ENCODE peak calls at places on chromosomes 4 and X, in six cellular contexts. W is RCC 7860, B is HEK293T, R is body of pancreas, J is midbrain, X is Caki2. C is an unnamed sample.

GRCh38 chr4:52659722-52660261 is 691 bp upstream of the USP46 start:
- DNase-seq in R (peak), X (peak), W (no peak), B (no peak), J (peak), C (peak)

GRCh38 chrX:123803331-123803983 is 56.4 kb upstream of the XIAP start:
- DNase-seq in R (no peak), X (peak), B (peak), J (no peak), W (peak), C (peak)

GRCh38 chr4:146210890-146211289 is 3.4 kb upstream of the REELD1 start:
- DNase-seq in B (no peak), X (no peak), R (no peak), W (no peak), J (no peak), C (no peak)

GRCh38 chrX:30620980-30621716 is 32.1 kb upstream of the GK start:
- DNase-seq in R (no peak), X (peak), W (peak), B (no peak), J (no peak), C (peak)

GRCh38 chrX:110795645-110796510 is at the start of gene CHRDL1:
- DNase-seq in R (peak), X (peak), B (peak), W (no peak), J (no peak), C (no peak)

GRCh38 chr4:123350191-123350544 is 46.4 kb upstream of the SPRY1 start:
- DNase-seq in R (peak), W (no peak), B (no peak), J (no peak), X (no peak), C (peak)

GRCh38 chrX:13418126-13419091 is 98.6 kb upstream of the ATXN3L start:
- DNase-seq in W (peak), J (no peak), B (no peak), R (no peak), X (no peak), C (no peak)

GRCh38 chrX:87299563-87300160 is 217.9 kb upstream of the KLHL4 start:
- DNase-seq in B (peak), X (no peak), J (peak), R (no peak), W (no peak), C (peak)

GRCh38 chrX:18996536-18996935 is 12.6 kb upstream of the PHKA2 start:
- DNase-seq in W (no peak), R (no peak), J (no peak), B (no peak), X (no peak), C (no peak)

GRCh38 chr4:88360256-88360655 is 18.4 kb upstream of the HERC6 start:
- DNase-seq in B (no peak), J (no peak), W (no peak), R (no peak), X (no peak), C (no peak)